ENCODE peak calls at places on chromosomes 6 and 20, in nine cellular contexts. U is NCI-H1092, H is ELR, O is substantia nigra, R is hepatocyte, W is fibroblast of lung, P is endothelial cell, X is AG08396, V is globus pallidus. K is an unnamed sample.

GRCh38 chr6:114140416-114140815 is 169.5 kb upstream of the HDAC2 start:
- DNase-seq in U (no peak), W (peak; percentile 22), O (no peak), P (no peak), X (peak; percentile 15), R (no peak), H (no peak), V (no peak), K (no peak)

GRCh38 chr6:38861957-38862401 is 146.9 kb downstream of the DNAH8 start:
- DNase-seq in O (no peak), H (no peak), R (no peak), W (no peak), V (no peak), X (no peak), U (no peak), P (no peak), K (no peak)

GRCh38 chr20:1900321-1900791 is 5.1 kb downstream of the SIRPA start:
- DNase-seq in H (peak; percentile 78), U (peak; percentile 44), X (peak; percentile 73), W (peak; percentile 76), R (peak; percentile 88), V (peak; percentile 75), P (peak; percentile 64), O (peak; percentile 64), K (peak; percentile 84)

GRCh38 chr6:40810176-40810575 is 223.0 kb upstream of the LRFN2 start:
- DNase-seq in H (peak; percentile 64), R (no peak), O (no peak), P (no peak), V (no peak), X (no peak), W (no peak), U (no peak), K (no peak)

GRCh38 chr6:14664616-14665315 is 547.2 kb downstream of the CD83 start:
- DNase-seq in O (no peak), W (no peak), X (no peak), U (no peak), V (no peak), P (no peak), H (peak; percentile 96), R (no peak), K (no peak)

GRCh38 chr6:39608652-39609345 is 116.4 kb downstream of the KIF6 start:
- DNase-seq in P (no peak), O (no peak), U (no peak), W (no peak), V (no peak), R (no peak), X (no peak), H (no peak), K (no peak)

GRCh38 chr6:121055572-121056163 is 278.6 kb downstream of the TBC1D32 start:
- DNase-seq in X (peak; percentile 55), P (peak; percentile 25), U (peak; percentile 7), W (peak; percentile 65), V (peak; percentile 51), H (peak; percentile 70), O (no peak), R (peak; percentile 71), K (peak; percentile 59)

GRCh38 chr6:31005249-31006020 is 4.8 kb upstream of the MUC22 start:
- DNase-seq in P (no peak), O (no peak), U (no peak), W (no peak), R (no peak), H (no peak), X (no peak), V (no peak), K (no peak)

GRCh38 chr6:137497722-137498463 is 3.7 kb upstream of the OLIG3 start:
- DNase-seq in V (no peak), H (no peak), O (no peak), U (no peak), R (no peak), W (no peak), X (no peak), P (no peak), K (peak; percentile 58)

GRCh38 chr6:155328539-155329459 is 14.5 kb upstream of the TFB1M start:
- DNase-seq in W (no peak), P (no peak), V (no peak), R (peak; percentile 84), O (no peak), H (no peak), X (no peak), U (no peak), K (no peak)

GRCh38 chr6:89353702-89354392 is 1.3 kb upstream of the UBE2J1 start:
- DNase-seq in X (no peak), V (no peak), U (peak; percentile 55), R (no peak), O (no peak), H (no peak), W (no peak), P (no peak), K (peak; percentile 84)

GRCh38 chr6:28947831-28948270 is 24.1 kb upstream of the TRIM27 start:
- DNase-seq in R (peak; percentile 77), W (no peak), X (no peak), H (peak; percentile 86), P (no peak), V (no peak), U (no peak), O (no peak), K (no peak)

GRCh38 chr6:133326584-133326983 is 85.4 kb downstream of the EYA4 start:
- DNase-seq in V (no peak), O (no peak), P (no peak), W (no peak), R (no peak), X (no peak), U (peak; percentile 65), H (no peak), K (no peak)

GRCh38 chr6:159874475-159874874 is 16.3 kb upstream of the MAS1 start:
- DNase-seq in W (peak; percentile 21), U (no peak), R (no peak), O (no peak), V (peak; percentile 42), P (no peak), H (no peak), X (no peak), K (no peak)

GRCh38 chr6:71258078-71258866 is 30.3 kb upstream of the OGFRL1 start:
- DNase-seq in V (no peak), P (no peak), U (no peak), H (no peak), R (no peak), X (no peak), W (no peak), O (no peak), K (no peak)

GRCh38 chr20:62480318-62480717 is 4.5 kb upstream of the GATA5 start:
- DNase-seq in X (no peak), H (no peak), V (no peak), P (no peak), U (no peak), O (no peak), W (no peak), R (no peak), K (no peak)

GRCh38 chr6:25943887-25944286 is 13.4 kb upstream of the SLC17A2 start:
- DNase-seq in W (no peak), P (no peak), R (no peak), U (no peak), H (no peak), V (no peak), O (no peak), X (no peak), K (no peak)

GRCh38 chr20:35461620-35462019 is 6.2 kb downstream of the CEP250 start:
- DNase-seq in X (no peak), H (no peak), P (no peak), R (no peak), W (no peak), U (no peak), V (no peak), O (no peak), K (no peak)

GRCh38 chr20:32352101-32352720 is 5.9 kb upstream of the ASXL1 start:
- DNase-seq in R (no peak), V (no peak), P (no peak), X (no peak), U (no peak), W (no peak), O (no peak), H (no peak), K (no peak)

GRCh38 chr20:23419995-23420901 is 1.0 kb downstream of the NAPB start:
- DNase-seq in O (no peak), H (peak; percentile 57), W (peak; percentile 58), P (no peak), X (peak; percentile 76), U (no peak), V (no peak), R (peak; percentile 71), K (peak; percentile 40)

GRCh38 chr6:111052171-111052570 is 35.1 kb upstream of the SLC16A10 start:
- DNase-seq in X (no peak), R (no peak), U (no peak), P (no peak), O (no peak), W (no peak), H (no peak), V (no peak), K (no peak)

GRCh38 chr6:30722280-30723112 is 2.3 kb downstream of the TUBB start:
- DNase-seq in U (peak; percentile 41), P (peak; percentile 80), W (peak; percentile 77), O (no peak), R (peak; percentile 84), X (peak; percentile 69), V (peak; percentile 76), H (peak; percentile 86), K (peak; percentile 76)

GRCh38 chr20:840858-841567 is 7.5 kb downstream of the FAM110A start:
- DNase-seq in V (no peak), U (no peak), W (no peak), O (no peak), H (no peak), P (no peak), R (peak; percentile 65), X (no peak), K (peak; percentile 30)

GRCh38 chr20:1061484-1062221 is 56.7 kb upstream of the PSMF1 start:
- DNase-seq in O (no peak), W (no peak), V (no peak), U (no peak), P (no peak), H (no peak), R (no peak), X (no peak), K (no peak)

GRCh38 chr6:4848382-4849068 is 72.3 kb downstream of the CDYL start:
- DNase-seq in X (no peak), W (peak; percentile 12), R (peak; percentile 55), O (no peak), H (peak; percentile 40), V (no peak), U (no peak), P (peak; percentile 23), K (peak; percentile 64)

K was measured in neural progenitor cell.